ENCODE peak calls at places on chromosomes 3 and 15, in six cellular contexts. T is AG09309, O is body of pancreas, J is AG04450, E is neural crest cell, C is gastrocnemius medialis. B is an unnamed sample.
A peak's percentile ranks its signal among the peaks of the same experiment; 100 is the strongest.

GRCh38 chr3:14397531-14397930 is 4.9 kb upstream of the SLC6A6 start:
- DNase-seq in T (no peak), O (no peak), J (no peak), E (no peak), C (no peak), B (no peak)

GRCh38 chr3:95971573-95971972 is 842.8 kb upstream of the EPHA6 start:
- DNase-seq in T (no peak), O (no peak), J (no peak), E (no peak), C (no peak), B (no peak)

GRCh38 chr3:146130881-146131371 is 30.1 kb downstream of the PLOD2 start:
- DNase-seq in T (peak; percentile 62), O (no peak), J (no peak), E (no peak), C (no peak), B (no peak)

GRCh38 chr3:126152458-126152857 is 27.9 kb downstream of the ALDH1L1 start:
- DNase-seq in T (no peak), O (no peak), J (no peak), E (no peak), C (no peak), B (no peak)

GRCh38 chr15:36880913-36881290 is 219.4 kb downstream of the MEIS2 start:
- DNase-seq in T (no peak), O (no peak), J (no peak), E (no peak), C (no peak), B (no peak)

GRCh38 chr3:125104639-125105038 is 48.8 kb upstream of the HEG1 start:
- DNase-seq in T (no peak), O (no peak), J (no peak), E (no peak), C (no peak), B (no peak)

GRCh38 chr3:195046441-195046840 is 224.5 kb downstream of the XXYLT1 start:
- DNase-seq in T (no peak), O (no peak), J (no peak), E (no peak), C (no peak), B (no peak)

GRCh38 chr3:38549957-38550840 is 54.1 kb downstream of the EXOG start:
- DNase-seq in T (no peak), O (no peak), J (no peak), E (no peak), C (no peak), B (no peak)

GRCh38 chr3:25137606-25138005 is 290.5 kb upstream of the RARB start:
- DNase-seq in T (no peak), O (no peak), J (no peak), E (no peak), C (no peak), B (no peak)

GRCh38 chr3:49563040-49563578 is 8.8 kb downstream of the BSN start:
- DNase-seq in T (no peak), O (no peak), J (no peak), E (no peak), C (no peak), B (no peak)
- TF ChIP-seq CTCF in T (no peak), O (no peak), J (peak; percentile 2), E (peak; percentile 21), C (no peak), B (no peak)

DNA sequence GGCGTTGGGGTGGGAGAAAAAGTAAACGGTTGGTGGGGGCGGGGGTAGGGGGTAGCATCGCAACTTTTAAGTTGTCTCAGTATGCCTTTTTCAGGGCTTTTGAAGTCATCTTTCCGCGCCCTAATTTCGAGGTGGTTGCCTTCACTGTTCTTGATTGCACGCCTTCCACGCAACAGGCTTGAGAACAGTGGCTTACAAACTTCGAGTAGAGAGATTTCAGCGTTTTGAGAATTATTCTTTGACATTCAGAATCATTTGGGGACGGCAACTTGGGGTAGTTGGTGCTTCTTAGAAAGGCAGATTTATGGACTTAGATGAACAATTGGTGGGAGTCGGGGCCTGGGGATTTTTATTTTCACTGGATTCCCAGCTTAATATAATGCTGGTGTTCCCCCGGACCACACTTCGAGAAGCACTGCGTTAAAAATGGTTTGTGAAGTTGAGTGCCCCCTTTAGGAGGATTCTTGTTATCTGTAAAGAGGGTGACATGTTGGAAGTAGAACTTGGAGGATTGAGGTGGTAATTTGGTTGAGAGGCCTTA is 880 bp downstream of the PPP4R2 start:
- DNase-seq in T (peak; percentile 25), O (peak; percentile 16), J (no peak), E (peak; percentile 18), C (no peak), B (no peak)
- TF ChIP-seq CTCF in T (peak; percentile 53), O (peak; percentile 42), J (peak; percentile 66), E (peak; percentile 62), C (no peak), B (peak; percentile 83)

DNA sequence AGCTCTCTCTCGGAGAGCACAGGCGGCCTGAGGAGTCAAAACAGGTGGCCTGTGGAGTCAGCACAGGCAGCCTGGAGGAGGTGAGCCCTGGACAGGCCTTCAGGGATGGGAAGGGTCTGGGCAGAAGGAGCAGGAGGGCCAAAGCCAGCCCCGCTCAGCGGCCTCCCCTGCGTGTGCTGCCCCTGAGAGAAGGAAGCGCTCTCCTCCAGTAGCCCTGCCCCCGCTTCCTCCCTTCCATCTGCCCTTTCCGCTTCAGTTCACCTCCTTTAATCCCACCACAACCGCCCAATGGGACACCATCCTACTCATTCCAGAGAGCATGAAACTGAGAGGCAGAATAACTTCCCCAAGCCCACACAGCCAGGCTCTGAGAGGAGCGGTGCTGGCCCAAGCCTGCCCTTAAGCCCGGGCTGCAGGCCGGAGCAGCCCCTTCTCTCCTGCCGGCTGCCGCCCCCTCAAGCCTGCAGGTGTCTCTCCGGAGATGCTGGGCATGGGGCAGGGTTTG is 3.2 kb upstream of the NR2E3 start:
- DNase-seq in T (no peak), O (no peak), J (no peak), E (no peak), C (no peak), B (no peak)
- TF ChIP-seq CTCF in T (no peak), O (no peak), J (no peak), E (no peak), C (no peak), B (no peak)

GRCh38 chr15:91891101-91891500 is 37.6 kb downstream of the SLCO3A1 start:
- DNase-seq in T (no peak), O (no peak), J (no peak), E (no peak), C (no peak), B (no peak)

GRCh38 chr15:91892417-91892816 is 38.9 kb downstream of the SLCO3A1 start:
- DNase-seq in T (no peak), O (no peak), J (no peak), E (no peak), C (no peak), B (no peak)

GRCh38 chr15:91891788-91892187 is 38.3 kb downstream of the SLCO3A1 start:
- DNase-seq in T (no peak), O (no peak), J (no peak), E (no peak), C (no peak), B (no peak)

GRCh38 chr15:91889143-91889815 is 35.8 kb downstream of the SLCO3A1 start:
- DNase-seq in T (no peak), O (no peak), J (no peak), E (no peak), C (no peak), B (no peak)

DNA sequence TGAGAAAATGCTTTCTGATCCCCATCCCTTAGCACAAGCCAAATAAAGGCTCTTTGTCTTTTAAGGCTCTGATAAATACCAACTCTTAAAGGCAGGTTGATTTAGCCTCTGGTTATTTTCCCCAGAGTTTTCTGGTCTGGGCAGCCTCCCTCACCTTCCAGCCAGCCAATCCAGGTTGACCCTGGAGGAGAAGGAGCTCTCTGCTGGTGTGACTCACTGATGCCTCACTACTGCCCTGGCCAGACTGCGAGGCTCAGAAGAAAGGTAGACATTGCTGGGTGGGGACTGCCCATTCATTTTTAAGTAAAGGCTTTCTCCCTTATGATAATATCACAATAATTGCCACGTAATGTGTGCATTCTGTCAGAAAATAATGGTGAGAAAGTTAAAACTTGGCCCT is 37.1 kb downstream of the SLCO3A1 start:
- DNase-seq in T (no peak), O (no peak), J (no peak), E (no peak), C (no peak), B (no peak)
- TF ChIP-seq CTCF in T (no peak), O (no peak), J (no peak), E (no peak), C (no peak), B (no peak)

GRCh38 chr15:75809986-75810750 is 33.1 kb upstream of the UBE2Q2 start:
- DNase-seq in T (no peak), O (peak; percentile 26), J (no peak), E (no peak), C (no peak), B (no peak)
- TF ChIP-seq CTCF in T (peak; percentile 47), O (peak; percentile 57), J (peak; percentile 44), E (peak; percentile 40), C (no peak), B (peak; percentile 73)

GRCh38 chr3:44918581-44918980 is 44.2 kb downstream of the TGM4 start:
- DNase-seq in T (no peak), O (no peak), J (no peak), E (no peak), C (no peak), B (no peak)

GRCh38 chr3:44918087-44918486 is 43.7 kb downstream of the TGM4 start:
- DNase-seq in T (no peak), O (no peak), J (no peak), E (no peak), C (no peak), B (no peak)

GRCh38 chr3:44913868-44914468 is 39.6 kb downstream of the TGM4 start:
- DNase-seq in T (no peak), O (peak; percentile 74), J (peak; percentile 52), E (peak; percentile 70), C (peak; percentile 17), B (no peak)

GRCh38 chr3:44915702-44916438 is 41.5 kb downstream of the TGM4 start:
- DNase-seq in T (no peak), O (no peak), J (no peak), E (no peak), C (no peak), B (no peak)

DNA sequence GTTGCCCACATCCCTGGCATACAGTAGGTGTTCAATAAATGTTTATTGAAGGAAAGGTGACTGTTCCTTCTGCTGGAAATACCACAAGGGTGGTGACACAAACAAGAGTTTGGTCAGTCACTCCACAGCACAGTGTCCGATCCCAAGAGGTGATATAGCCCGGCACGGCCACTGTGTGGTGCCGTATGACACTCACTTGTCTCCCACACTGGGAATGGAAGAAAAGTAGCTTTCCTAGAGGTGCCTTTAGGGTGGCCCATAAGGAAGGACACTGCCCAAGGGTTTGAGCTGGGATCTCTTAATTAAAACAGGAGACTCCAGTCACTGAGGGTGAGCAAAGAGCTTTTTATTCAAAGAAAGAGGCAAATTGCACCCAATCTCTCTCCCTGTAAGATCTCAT is 40.5 kb downstream of the TGM4 start:
- DNase-seq in T (no peak), O (no peak), J (no peak), E (no peak), C (no peak), B (no peak)
- TF ChIP-seq CTCF in T (peak; percentile 32), O (peak; percentile 6), J (peak; percentile 32), E (peak; percentile 47), C (no peak), B (peak; percentile 66)

B was measured in chondrocyte.